ENCODE peak calls at places on chromosome 15, in five cellular contexts. G is GM23338, J is H1, I is GM23248, P is neural progenitor cell. Y is an unnamed sample. For H3K4me1, the result is how much of the 10 kb centered on the place peaks cover.

GRCh38 chr15:92020765-92021164 is 167.3 kb downstream of the SLCO3A1 start:
- DNase-seq in G (no peak), J (no peak), I (peak), P (no peak), Y (no peak)

GRCh38 chr15:68210821-68211655 is 5.9 kb upstream of the CALML4 start:
- DNase-seq in G (peak), J (peak), I (peak), P (peak), Y (peak)

GRCh38 chr15:89098281-89098680 is 10.0 kb downstream of the ABHD2 start:
- DNase-seq in G (no peak), J (no peak), I (no peak), P (no peak), Y (no peak)

GRCh38 chr15:88529021-88529630 is 17.4 kb downstream of the DET1 start:
- DNase-seq in G (no peak), J (no peak), I (peak), P (no peak), Y (no peak)

GRCh38 chr15:25762015-25762662 is 101.0 kb downstream of the ATP10A start:
- DNase-seq in G (no peak), J (no peak), I (peak), P (no peak), Y (no peak)

GRCh38 chr15:33009026-33009425 is 185.5 kb downstream of the FMN1 start:
- DNase-seq in G (no peak), J (no peak), I (no peak), P (no peak), Y (no peak)

GRCh38 chr15:52228928-52229327 is 37.7 kb upstream of the GNB5 start:
- DNase-seq in G (peak), J (peak), I (peak), P (peak), Y (peak)

GRCh38 chr15:29556385-29556784 is 265.9 kb downstream of the TJP1 start:
- DNase-seq in G (no peak), J (no peak), I (peak), P (no peak), Y (no peak)

GRCh38 chr15:73134196-73134595 is 81.9 kb downstream of the NEO1 start:
- DNase-seq in G (no peak), J (no peak), I (no peak), P (no peak), Y (no peak)

GRCh38 chr15:38555686-38556334 is 8.8 kb downstream of the RASGRP1 start:
- DNase-seq in G (no peak), J (no peak), I (peak), P (no peak), Y (no peak)

GRCh38 chr15:62841269-62841628 is 201.3 kb upstream of the TPM1 start:
- DNase-seq in G (no peak), J (no peak), I (peak), P (no peak), Y (no peak)

GRCh38 chr15:71313806-71314205 is 198.5 kb downstream of the THSD4 start:
- DNase-seq in G (no peak), J (no peak), I (no peak), P (peak), Y (no peak)

GRCh38 chr15:59138243-59138642 is 33.3 kb downstream of the CCNB2 start:
- DNase-seq in G (peak), J (peak), I (peak), P (peak), Y (peak)

GRCh38 chr15:69232144-69232543 is 66.6 kb upstream of the PAQR5 start:
- DNase-seq in G (no peak), J (no peak), I (peak), P (no peak), Y (peak)

DNA sequence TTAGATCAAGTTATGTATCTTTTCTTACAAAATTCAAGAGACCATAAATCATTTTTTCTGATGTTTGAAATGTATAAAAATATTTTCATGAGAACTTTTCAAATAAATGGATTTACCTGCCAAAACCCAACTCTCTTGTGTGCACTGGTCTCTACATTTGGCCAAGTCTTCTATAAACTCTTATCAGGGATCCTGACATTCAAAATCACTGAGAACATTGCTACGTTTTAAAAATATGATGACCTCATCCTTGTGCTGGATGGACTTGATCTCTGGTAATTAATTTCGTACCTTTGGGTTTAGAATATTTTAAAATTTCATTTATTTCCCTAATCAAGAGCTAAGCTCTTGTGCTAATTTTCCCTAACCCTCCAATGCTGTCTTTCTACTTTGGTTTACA is 127.4 kb downstream of the ATP8B4 start:
- DNase-seq in G (no peak), J (no peak), I (no peak), P (no peak), Y (no peak)
- H2AFZ ChIP-seq in G (no peak), J (no peak), I (no peak), P (no peak), Y (no peak)

GRCh38 chr15:57322602-57323250 is 53.6 kb upstream of the CGNL1 start:
- DNase-seq in G (no peak), J (no peak), I (no peak), P (no peak), Y (no peak)
- H3K4me1 ChIP-seq in G (under half), J (under half), I (under half), P (under half), Y (under half)

GRCh38 chr15:31128919-31129768 is 27.6 kb upstream of the TRPM1 start:
- DNase-seq in G (peak), J (peak), I (peak), P (peak), Y (peak)

GRCh38 chr15:31133890-31134289 is 32.4 kb upstream of the TRPM1 start:
- DNase-seq in G (no peak), J (no peak), I (no peak), P (no peak), Y (no peak)

GRCh38 chr15:31130576-31131237 is 29.2 kb upstream of the TRPM1 start:
- DNase-seq in G (no peak), J (no peak), I (no peak), P (no peak), Y (no peak)

GRCh38 chr15:31129769-31130303 is 28.3 kb upstream of the TRPM1 start:
- DNase-seq in G (no peak), J (no peak), I (no peak), P (no peak), Y (no peak)

GRCh38 chr15:31131853-31132375 is 30.4 kb upstream of the TRPM1 start:
- DNase-seq in G (no peak), J (no peak), I (no peak), P (no peak), Y (no peak)
- H2AFZ ChIP-seq in G (no peak), J (no peak), I (no peak), P (no peak), Y (no peak)

GRCh38 chr15:90956551-90957104 is 1.9 kb downstream of the RCCD1 start:
- DNase-seq in G (peak), J (peak), I (peak), P (peak), Y (peak)
- H3K4me1 ChIP-seq in G (under half), J (under half), I (under half), P (under half), Y (under half)

GRCh38 chr15:53591041-53591440 is 168.4 kb downstream of the WDR72 start:
- DNase-seq in G (no peak), J (no peak), I (no peak), P (no peak), Y (no peak)

GRCh38 chr15:53589526-53590057 is 169.9 kb downstream of the WDR72 start:
- DNase-seq in G (no peak), J (no peak), I (no peak), P (no peak), Y (no peak)

GRCh38 chr15:53586815-53587214 is 172.6 kb downstream of the WDR72 start:
- DNase-seq in G (peak), J (peak), I (no peak), P (peak), Y (peak)

DNA sequence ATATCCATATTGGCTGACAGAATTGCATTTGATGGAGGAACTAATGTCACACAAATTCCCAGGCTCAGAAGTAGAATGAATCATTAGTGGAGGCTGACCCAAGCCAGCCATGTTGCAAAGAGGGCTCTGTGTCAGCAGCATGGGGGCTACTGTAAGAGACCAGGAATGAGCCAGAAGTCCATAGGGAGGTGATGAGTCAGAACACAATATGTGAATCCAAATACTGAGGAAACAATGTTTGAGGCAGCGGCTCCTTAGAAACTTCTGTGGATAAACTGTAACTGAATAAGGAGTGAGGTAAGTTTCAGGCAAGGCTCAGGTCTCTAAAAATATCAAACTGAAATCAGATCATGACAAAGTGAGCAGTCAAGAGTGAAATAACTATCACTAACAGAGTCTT is 170.7 kb downstream of the WDR72 start:
- DNase-seq in G (no peak), J (no peak), I (peak), P (no peak), Y (peak)
- H2AFZ ChIP-seq in G (no peak), J (no peak), I (no peak), P (no peak), Y (no peak)

GRCh38 chr15:65769482-65769881 is 22.6 kb downstream of the DENND4A start:
- DNase-seq in G (no peak), J (no peak), I (no peak), P (no peak), Y (no peak)
- H3K4me1 ChIP-seq in G (under half), J (under half), I (under half), P (under half), Y (under half)